ENCODE peak calls at places on chromosome 11, in four cellular contexts. One of them, this sample, is unnamed.

GRCh38 chr11:134037093-134037908 is 31.6 kb upstream of the JAM3 start:
- DNase-seq in brain microvascular endothelial cell: peak
- DNase-seq in BE2C: peak
- DNase-seq in HCT116: no peak
- DNase-seq in this sample: peak

GRCh38 chr11:113991170-113991569 is 16.3 kb downstream of the HTR3A start:
- DNase-seq in brain microvascular endothelial cell: peak
- DNase-seq in BE2C: no peak
- DNase-seq in HCT116: no peak
- DNase-seq in this sample: peak

GRCh38 chr11:73350908-73351636 is 25.1 kb upstream of the RELT start:
- DNase-seq in brain microvascular endothelial cell: peak
- DNase-seq in BE2C: peak
- DNase-seq in HCT116: peak
- DNase-seq in this sample: peak

GRCh38 chr11:133134561-133135173 is 397.6 kb downstream of the OPCML start:
- DNase-seq in brain microvascular endothelial cell: peak
- DNase-seq in BE2C: peak
- DNase-seq in HCT116: no peak
- DNase-seq in this sample: peak

GRCh38 chr11:47992959-47993820 is 12.8 kb downstream of the PTPRJ start:
- DNase-seq in brain microvascular endothelial cell: peak
- DNase-seq in BE2C: no peak
- DNase-seq in HCT116: peak
- DNase-seq in this sample: peak

GRCh38 chr11:76590631-76590950 is 80.0 kb downstream of the LRRC32 start:
- DNase-seq in brain microvascular endothelial cell: no peak
- DNase-seq in BE2C: no peak
- DNase-seq in HCT116: no peak
- DNase-seq in this sample: no peak

GRCh38 chr11:45622861-45623260 is 42.6 kb downstream of the CHST1 start:
- DNase-seq in brain microvascular endothelial cell: no peak
- DNase-seq in BE2C: no peak
- DNase-seq in HCT116: no peak
- DNase-seq in this sample: no peak

GRCh38 chr11:94457118-94458029 is 36.3 kb downstream of the MRE11 start:
- DNase-seq in brain microvascular endothelial cell: peak
- DNase-seq in BE2C: no peak
- DNase-seq in HCT116: no peak
- DNase-seq in this sample: no peak

GRCh38 chr11:62725686-62726085 is 1.6 kb downstream of the HNRNPUL2 start:
- DNase-seq in brain microvascular endothelial cell: no peak
- DNase-seq in BE2C: no peak
- DNase-seq in HCT116: no peak
- DNase-seq in this sample: no peak

GRCh38 chr11:45102361-45102809 is 44.1 kb upstream of the PRDM11 start:
- DNase-seq in brain microvascular endothelial cell: no peak
- DNase-seq in BE2C: no peak
- DNase-seq in HCT116: no peak
- DNase-seq in this sample: peak

GRCh38 chr11:78532991-78533861 is 41.4 kb downstream of the NARS2 start:
- DNase-seq in brain microvascular endothelial cell: no peak
- DNase-seq in BE2C: no peak
- DNase-seq in HCT116: no peak
- DNase-seq in this sample: no peak

GRCh38 chr11:82733444-82734119 is at the start of gene FAM181B:
- DNase-seq in brain microvascular endothelial cell: peak
- DNase-seq in BE2C: peak
- DNase-seq in HCT116: no peak
- DNase-seq in this sample: peak

GRCh38 chr11:131511794-131512193 is 141.4 kb downstream of the NTM start:
- DNase-seq in brain microvascular endothelial cell: peak
- DNase-seq in BE2C: no peak
- DNase-seq in HCT116: no peak
- DNase-seq in this sample: no peak

GRCh38 chr11:110296226-110297081 is at the start of gene RDX:
- DNase-seq in brain microvascular endothelial cell: peak
- DNase-seq in BE2C: peak
- DNase-seq in HCT116: peak
- DNase-seq in this sample: peak

GRCh38 chr11:110299006-110299785 is 2.8 kb upstream of the RDX start:
- DNase-seq in brain microvascular endothelial cell: no peak
- DNase-seq in BE2C: no peak
- DNase-seq in HCT116: no peak
- DNase-seq in this sample: no peak

GRCh38 chr11:110297082-110297725 is 790 bp upstream of the RDX start:
- DNase-seq in brain microvascular endothelial cell: peak
- DNase-seq in BE2C: no peak
- DNase-seq in HCT116: no peak
- DNase-seq in this sample: no peak

GRCh38 chr11:110298298-110298765 is 1.9 kb upstream of the RDX start:
- DNase-seq in brain microvascular endothelial cell: peak
- DNase-seq in BE2C: no peak
- DNase-seq in HCT116: no peak
- DNase-seq in this sample: no peak

GRCh38 chr11:110297726-110298297 is 1.4 kb upstream of the RDX start:
- DNase-seq in brain microvascular endothelial cell: no peak
- DNase-seq in BE2C: no peak
- DNase-seq in HCT116: no peak
- DNase-seq in this sample: peak
- H3K4me3 ChIP-seq in brain microvascular endothelial cell: no peak
- H3K4me3 ChIP-seq in BE2C: no peak
- H3K4me3 ChIP-seq in HCT116: no peak
- H3K4me3 ChIP-seq in this sample: no peak

GRCh38 chr11:115215694-115216615 is 288.3 kb downstream of the CADM1 start:
- DNase-seq in brain microvascular endothelial cell: no peak
- DNase-seq in BE2C: no peak
- DNase-seq in HCT116: no peak
- DNase-seq in this sample: no peak
- TF ChIP-seq CTCF in brain microvascular endothelial cell: peak
- TF ChIP-seq CTCF in BE2C: peak
- TF ChIP-seq CTCF in HCT116: no peak
- TF ChIP-seq CTCF in this sample: no peak

DNA sequence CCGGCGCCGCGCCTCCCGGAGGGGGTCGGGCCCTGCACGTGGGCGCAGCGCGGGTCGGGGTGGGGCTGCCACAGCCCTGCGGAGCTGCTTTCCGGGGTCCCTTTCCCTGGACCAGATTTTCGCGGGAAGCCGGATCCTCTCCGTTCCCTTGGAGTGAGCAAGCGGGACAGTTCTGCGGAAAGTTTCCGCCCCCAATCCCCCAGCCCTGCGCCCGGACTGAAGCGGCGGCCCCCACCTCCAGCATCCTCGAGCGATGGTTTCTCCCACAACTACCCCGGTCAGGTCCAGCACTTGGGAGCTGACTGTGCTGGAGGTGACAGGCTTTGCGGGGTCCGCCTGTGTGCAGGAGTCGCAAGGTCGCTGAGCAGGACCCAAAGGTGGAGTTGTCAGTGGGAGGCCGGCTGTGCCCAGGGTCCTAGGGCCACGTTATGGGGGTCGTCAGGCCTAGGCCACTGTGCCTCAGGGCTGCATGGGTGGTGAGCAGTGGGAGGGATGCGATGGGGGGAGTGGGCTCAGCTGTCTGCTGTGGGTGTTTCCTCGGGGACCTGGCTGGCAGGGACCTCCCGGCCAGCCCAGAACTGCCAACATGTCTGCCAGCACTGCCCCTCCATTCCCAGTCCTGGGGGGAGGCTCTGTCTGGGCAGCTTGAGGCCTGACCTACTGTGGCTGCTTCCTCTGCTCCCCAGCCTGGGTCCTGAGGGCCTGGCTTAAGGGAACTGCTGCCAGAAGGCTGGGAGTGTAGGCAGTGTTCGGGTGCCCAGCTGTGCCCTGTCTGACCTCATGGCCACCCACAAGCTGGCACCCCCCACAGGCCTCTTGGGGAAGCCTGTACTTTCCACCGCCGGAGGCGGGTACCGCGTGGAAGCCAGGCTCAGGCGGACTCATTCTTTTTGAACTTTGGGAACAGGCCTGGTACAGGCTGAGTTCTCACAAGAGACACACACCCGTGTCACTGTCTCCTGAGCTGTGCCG is 726 bp downstream of the ST3GAL4 start:
- DNase-seq in brain microvascular endothelial cell: no peak
- DNase-seq in BE2C: no peak
- DNase-seq in HCT116: no peak
- DNase-seq in this sample: no peak
- H3K4me3 ChIP-seq in brain microvascular endothelial cell: peak
- H3K4me3 ChIP-seq in BE2C: peak
- H3K4me3 ChIP-seq in HCT116: peak
- H3K4me3 ChIP-seq in this sample: peak

GRCh38 chr11:121119444-121119843 is 18.4 kb downstream of the TECTA start:
- DNase-seq in brain microvascular endothelial cell: no peak
- DNase-seq in BE2C: no peak
- DNase-seq in HCT116: no peak
- DNase-seq in this sample: no peak
- TF ChIP-seq CTCF in brain microvascular endothelial cell: no peak
- TF ChIP-seq CTCF in BE2C: peak
- TF ChIP-seq CTCF in HCT116: no peak
- TF ChIP-seq CTCF in this sample: no peak

This sample was measured in fibroblast of pulmonary artery.